ENCODE peak calls at places on chromosome 11, in four cellular contexts. H is tibial artery, Z is thoracic aorta, W is psoas muscle. X is an unnamed sample.

GRCh38 chr11:102780491-102780918 is at the start of gene MMP10:
- DNase-seq in H (no peak), Z (no peak), W (no peak), X (no peak)

GRCh38 chr11:77400775-77401469 is 73.0 kb downstream of the PAK1 start:
- DNase-seq in H (no peak), Z (no peak), W (peak; percentile 67), X (no peak)

GRCh38 chr11:2929880-2930704 is 872 bp upstream of the PHLDA2 start:
- DNase-seq in H (peak; percentile 70), Z (no peak), W (peak; percentile 65), X (no peak)

GRCh38 chr11:117580866-117581265 is 216.2 kb downstream of the DSCAML1 start:
- DNase-seq in H (peak; percentile 33), Z (no peak), W (no peak), X (no peak)

GRCh38 chr11:60905047-60905446 is 1.3 kb downstream of the PRPF19 start:
- DNase-seq in H (no peak), Z (no peak), W (no peak), X (no peak)

GRCh38 chr11:46364791-46365190 is 16.7 kb upstream of the MDK start:
- DNase-seq in H (no peak), Z (no peak), W (no peak), X (no peak)

GRCh38 chr11:69335010-69335409 is 41.1 kb downstream of the MYEOV start:
- DNase-seq in H (peak; percentile 21), Z (no peak), W (no peak), X (no peak)

GRCh38 chr11:114026355-114026754 is 33.2 kb upstream of the ZBTB16 start:
- DNase-seq in H (no peak), Z (no peak), W (no peak), X (no peak)

GRCh38 chr11:692824-693414 is 2.1 kb downstream of the DEAF1 start:
- DNase-seq in H (no peak), Z (no peak), W (no peak), X (no peak)

GRCh38 chr11:95506777-95507176 is 275.8 kb upstream of the SESN3 start:
- DNase-seq in H (no peak), Z (no peak), W (no peak), X (no peak)

GRCh38 chr11:18853086-18853720 is 61.6 kb upstream of the PTPN5 start:
- DNase-seq in H (no peak), Z (no peak), W (no peak), X (no peak)

GRCh38 chr11:129061466-129062194 is 119.0 kb upstream of the TP53AIP1 start:
- DNase-seq in H (no peak), Z (no peak), W (no peak), X (no peak)

GRCh38 chr11:3808846-3809623 is 675 bp downstream of the PGAP2 start:
- DNase-seq in H (no peak), Z (no peak), W (no peak), X (no peak)

GRCh38 chr11:45554230-45554967 is 111.0 kb downstream of the CHST1 start:
- DNase-seq in H (no peak), Z (no peak), W (peak; percentile 76), X (no peak)

GRCh38 chr11:10114593-10115404 is 179.2 kb downstream of the SBF2 start:
- DNase-seq in H (no peak), Z (no peak), W (no peak), X (no peak)

GRCh38 chr11:10113852-10114251 is 180.2 kb downstream of the SBF2 start:
- DNase-seq in H (no peak), Z (no peak), W (no peak), X (no peak)

GRCh38 chr11:10116588-10116987 is 177.4 kb downstream of the SBF2 start:
- DNase-seq in H (no peak), Z (no peak), W (no peak), X (no peak)

GRCh38 chr11:10118830-10119229 is 175.2 kb downstream of the SBF2 start:
- DNase-seq in H (no peak), Z (no peak), W (no peak), X (no peak)

DNA sequence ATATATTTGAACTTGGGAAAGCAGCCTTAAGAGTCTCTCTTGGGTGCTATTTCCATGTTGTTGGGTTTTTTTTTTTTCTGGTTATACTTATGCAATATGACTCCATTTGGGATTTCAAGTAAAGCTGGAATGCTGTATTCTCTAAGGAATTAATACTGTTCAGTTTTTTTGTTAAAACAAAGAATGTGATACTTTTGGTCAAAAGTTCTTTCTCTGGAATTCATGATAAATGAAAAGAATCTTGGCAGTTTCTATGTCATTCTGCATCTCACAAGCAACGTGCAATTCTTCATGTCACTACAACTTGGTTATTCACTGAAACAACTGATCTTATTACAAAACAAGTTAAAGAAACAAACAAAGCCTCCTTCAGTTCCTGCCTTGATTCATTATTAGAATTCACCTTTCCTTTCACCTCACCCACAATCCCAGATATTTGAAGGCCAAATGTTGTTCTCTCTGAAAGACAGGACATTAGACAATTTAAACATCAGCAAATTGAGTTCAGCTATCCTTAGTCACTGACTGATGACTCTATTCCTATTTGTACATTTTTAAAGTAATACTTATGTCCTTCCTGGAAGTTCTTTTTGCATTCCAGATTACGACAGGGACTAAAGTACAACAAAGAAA is 176.2 kb downstream of the SBF2 start:
- DNase-seq in H (no peak), Z (no peak), W (no peak), X (no peak)
- H3K4me1 ChIP-seq in H (peaks cover 45% of the 10 kb centered on the region), Z (peaks cover 45% of the 10 kb centered on the region), W (peaks cover 23% of the 10 kb centered on the region), X (no peaks in the 10 kb centered on the region)

DNA sequence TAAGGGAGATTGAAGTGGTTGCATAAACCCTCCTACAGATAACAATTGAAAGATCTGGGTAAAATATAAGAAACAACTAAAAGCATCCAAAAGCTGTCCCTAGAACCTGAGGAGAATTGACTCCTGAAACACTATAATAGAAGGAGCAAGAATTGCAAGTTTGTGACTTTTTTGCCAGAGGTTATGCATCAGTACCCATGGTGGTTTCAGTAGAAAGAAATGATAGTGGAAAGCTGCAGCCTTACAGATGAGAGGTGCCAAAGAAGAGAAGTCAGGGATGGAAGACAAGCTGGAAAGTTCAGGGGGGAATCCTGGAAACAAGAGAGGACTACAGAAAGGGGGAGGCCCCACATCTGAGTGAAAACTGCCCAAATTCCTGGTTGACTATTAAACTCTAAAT is 80.7 kb downstream of the PACS1 start:
- DNase-seq in H (no peak), Z (no peak), W (no peak), X (no peak)
- H3K27ac ChIP-seq in H (no peak overlapping the region), Z (no peak overlapping the region), W (no peak overlapping the region), X (no peak overlapping the region)

GRCh38 chr11:71298761-71299181 is 46.4 kb upstream of the SHANK2 start:
- DNase-seq in H (peak; percentile 53), Z (no peak), W (no peak), X (no peak)
- TF ChIP-seq CTCF in H (no peak), Z (no peak), W (no peak), X (no peak)

DNA sequence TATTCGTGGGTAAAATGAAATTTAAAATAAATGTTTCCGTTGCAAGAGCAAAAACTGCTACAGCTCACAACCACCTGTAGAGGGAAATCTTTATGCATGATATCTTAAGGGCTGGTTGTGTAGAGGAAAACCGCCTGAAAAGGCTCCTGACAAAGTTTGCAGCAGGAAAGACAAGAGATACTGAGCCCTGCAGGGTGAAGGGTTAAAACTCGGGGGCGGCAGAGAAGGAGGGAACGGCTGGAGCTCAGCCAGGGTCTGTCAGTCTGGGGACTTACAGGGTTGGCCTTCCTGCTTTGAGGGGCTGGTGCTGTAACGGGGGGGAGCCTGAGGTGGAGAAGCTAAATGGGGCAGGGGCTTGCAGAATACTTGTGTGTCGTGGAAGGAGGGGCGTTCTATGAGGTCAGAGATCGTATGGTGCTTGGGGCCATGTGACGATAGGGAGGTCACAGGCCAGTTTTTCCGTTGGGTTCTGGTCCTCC is 122.9 kb upstream of the HSD17B12 start:
- DNase-seq in H (no peak), Z (no peak), W (no peak), X (no peak)
- H3K4me1 ChIP-seq in H (peaks cover 23% of the 10 kb centered on the region), Z (peaks cover 18% of the 10 kb centered on the region), W (peaks cover 5% of the 10 kb centered on the region), X (no peaks in the 10 kb centered on the region)

X was measured in uterus.